ENCODE peak calls at places on chromosome 3, in four cellular contexts. S is fibroblast of pulmonary artery, M is Kasumi-1, R is fibroblast of lung. O is an unnamed sample.

GRCh38 chr3:186413615-186414415 is 51.8 kb upstream of the DGKG start:
- DNase-seq in S (no peak), M (no peak), R (peak), O (peak)

GRCh38 chr3:184801241-184801640 is 10.7 kb upstream of the VPS8 start:
- DNase-seq in S (no peak), M (no peak), R (no peak), O (no peak)

GRCh38 chr3:16311960-16312451 is 47.0 kb downstream of the OXNAD1 start:
- DNase-seq in S (peak), M (peak), R (no peak), O (no peak)

GRCh38 chr3:129961142-129961541 is 13.4 kb upstream of the TRH start:
- DNase-seq in S (no peak), M (no peak), R (no peak), O (no peak)

GRCh38 chr3:47578119-47578630 is 490 bp downstream of the CSPG5 start:
- DNase-seq in S (no peak), M (no peak), R (no peak), O (peak)

GRCh38 chr3:144033235-144033579 is 61.6 kb downstream of the DIPK2A start:
- DNase-seq in S (no peak), M (no peak), R (no peak), O (no peak)

GRCh38 chr3:123130079-123130726 is 63.4 kb downstream of the PDIA5 start:
- DNase-seq in S (no peak), M (no peak), R (no peak), O (no peak)

GRCh38 chr3:10648181-10648580 is 142.8 kb upstream of the ATP2B2 start:
- DNase-seq in S (no peak), M (no peak), R (no peak), O (no peak)

GRCh38 chr3:111321786-111322185 is 220.2 kb upstream of the CD96 start:
- DNase-seq in S (no peak), M (no peak), R (no peak), O (no peak)

O was measured in germinal center.